ENCODE peak calls at places on chromosomes 6 and 20, in seven cellular contexts. One of them, this sample, is unnamed.

GRCh38 chr6:165056292-165056691 is 253.1 kb downstream of the C6orf118 start:
- DNase-seq in HepG2: no peak
- DNase-seq in psoas muscle: no peak
- DNase-seq in IMR-90: no peak
- DNase-seq in CD8-positive, alpha-beta T cell: no peak
- DNase-seq in GM12878: no peak
- DNase-seq in right cardiac atrium: no peak
- DNase-seq in this sample: no peak

GRCh38 chr6:36204068-36204753 is 7.7 kb downstream of the BRPF3 start:
- DNase-seq in HepG2: no peak
- DNase-seq in GM12878: peak; percentile 27
- DNase-seq in psoas muscle: no peak
- DNase-seq in IMR-90: no peak
- DNase-seq in right cardiac atrium: no peak
- DNase-seq in CD8-positive, alpha-beta T cell: peak; percentile 80
- DNase-seq in this sample: no peak

GRCh38 chr6:112086744-112087135 is 542 bp downstream of the TUBE1 start:
- DNase-seq in IMR-90: peak; percentile 64
- DNase-seq in psoas muscle: no peak
- DNase-seq in GM12878: peak; percentile 3
- DNase-seq in right cardiac atrium: no peak
- DNase-seq in CD8-positive, alpha-beta T cell: no peak
- DNase-seq in HepG2: peak; percentile 52
- DNase-seq in this sample: no peak

GRCh38 chr6:117352466-117353081 is 73.2 kb downstream of the ROS1 start:
- DNase-seq in CD8-positive, alpha-beta T cell: no peak
- DNase-seq in right cardiac atrium: no peak
- DNase-seq in IMR-90: peak; percentile 16
- DNase-seq in psoas muscle: no peak
- DNase-seq in HepG2: peak; percentile 29
- DNase-seq in GM12878: no peak
- DNase-seq in this sample: no peak

GRCh38 chr6:116371384-116372209 is 850 bp downstream of the DSE start:
- DNase-seq in IMR-90: peak; percentile 94
- DNase-seq in HepG2: no peak
- DNase-seq in psoas muscle: peak; percentile 91
- DNase-seq in right cardiac atrium: peak; percentile 87
- DNase-seq in CD8-positive, alpha-beta T cell: peak; percentile 27
- DNase-seq in GM12878: no peak
- DNase-seq in this sample: peak; percentile 89

GRCh38 chr6:87122477-87122876 is 27.6 kb upstream of the CGA start:
- DNase-seq in GM12878: no peak
- DNase-seq in HepG2: no peak
- DNase-seq in right cardiac atrium: no peak
- DNase-seq in CD8-positive, alpha-beta T cell: no peak
- DNase-seq in IMR-90: no peak
- DNase-seq in psoas muscle: no peak
- DNase-seq in this sample: no peak

GRCh38 chr6:16157909-16158308 is 29.0 kb downstream of the MYLIP start:
- DNase-seq in HepG2: no peak
- DNase-seq in CD8-positive, alpha-beta T cell: no peak
- DNase-seq in right cardiac atrium: peak; percentile 54
- DNase-seq in psoas muscle: peak; percentile 81
- DNase-seq in GM12878: no peak
- DNase-seq in IMR-90: no peak
- DNase-seq in this sample: no peak

GRCh38 chr6:4727671-4728435 is 48.4 kb upstream of the CDYL start:
- DNase-seq in CD8-positive, alpha-beta T cell: no peak
- DNase-seq in IMR-90: no peak
- DNase-seq in right cardiac atrium: no peak
- DNase-seq in GM12878: no peak
- DNase-seq in psoas muscle: no peak
- DNase-seq in HepG2: peak; percentile 69
- DNase-seq in this sample: no peak

GRCh38 chr20:50729925-50730764 is 1.2 kb upstream of the PARD6B start:
- DNase-seq in right cardiac atrium: no peak
- DNase-seq in IMR-90: no peak
- DNase-seq in GM12878: no peak
- DNase-seq in HepG2: peak; percentile 55
- DNase-seq in CD8-positive, alpha-beta T cell: no peak
- DNase-seq in psoas muscle: no peak
- DNase-seq in this sample: peak; percentile 56

GRCh38 chr6:16243664-16244063 is 5.3 kb downstream of the GMPR start:
- DNase-seq in CD8-positive, alpha-beta T cell: no peak
- DNase-seq in psoas muscle: no peak
- DNase-seq in right cardiac atrium: no peak
- DNase-seq in HepG2: no peak
- DNase-seq in IMR-90: no peak
- DNase-seq in GM12878: no peak
- DNase-seq in this sample: no peak

GRCh38 chr6:113995632-113996031 is 24.7 kb upstream of the HDAC2 start:
- DNase-seq in CD8-positive, alpha-beta T cell: no peak
- DNase-seq in GM12878: no peak
- DNase-seq in IMR-90: peak; percentile 98
- DNase-seq in HepG2: peak; percentile 19
- DNase-seq in psoas muscle: peak; percentile 67
- DNase-seq in right cardiac atrium: peak; percentile 54
- DNase-seq in this sample: no peak

GRCh38 chr6:144725731-144726522 is 440.8 kb downstream of the UTRN start:
- DNase-seq in GM12878: no peak
- DNase-seq in HepG2: no peak
- DNase-seq in CD8-positive, alpha-beta T cell: peak; percentile 32
- DNase-seq in right cardiac atrium: no peak
- DNase-seq in IMR-90: no peak
- DNase-seq in psoas muscle: no peak
- DNase-seq in this sample: no peak

GRCh38 chr6:144149894-144150672 is at the start of gene STX11:
- DNase-seq in right cardiac atrium: peak; percentile 90
- DNase-seq in IMR-90: peak; percentile 29
- DNase-seq in HepG2: no peak
- DNase-seq in GM12878: peak; percentile 57
- DNase-seq in CD8-positive, alpha-beta T cell: peak; percentile 58
- DNase-seq in psoas muscle: peak; percentile 80
- DNase-seq in this sample: peak; percentile 71

GRCh38 chr6:13407709-13408695 is 79.4 kb downstream of the GFOD1 start:
- DNase-seq in CD8-positive, alpha-beta T cell: no peak
- DNase-seq in psoas muscle: no peak
- DNase-seq in GM12878: no peak
- DNase-seq in HepG2: peak; percentile 100
- DNase-seq in right cardiac atrium: peak; percentile 68
- DNase-seq in IMR-90: peak; percentile 87
- DNase-seq in this sample: no peak

GRCh38 chr6:44034391-44034861 is 92.8 kb downstream of the MRPL14 start:
- DNase-seq in IMR-90: no peak
- DNase-seq in psoas muscle: no peak
- DNase-seq in GM12878: no peak
- DNase-seq in right cardiac atrium: no peak
- DNase-seq in CD8-positive, alpha-beta T cell: no peak
- DNase-seq in HepG2: no peak
- DNase-seq in this sample: no peak

GRCh38 chr6:89986650-89987074 is 92.4 kb downstream of the GJA10 start:
- DNase-seq in GM12878: no peak
- DNase-seq in IMR-90: peak; percentile 89
- DNase-seq in HepG2: no peak
- DNase-seq in psoas muscle: no peak
- DNase-seq in right cardiac atrium: no peak
- DNase-seq in CD8-positive, alpha-beta T cell: no peak
- DNase-seq in this sample: no peak

GRCh38 chr6:33639559-33639958 is 18.4 kb downstream of the ITPR3 start:
- DNase-seq in GM12878: no peak
- DNase-seq in IMR-90: no peak
- DNase-seq in HepG2: no peak
- DNase-seq in psoas muscle: no peak
- DNase-seq in CD8-positive, alpha-beta T cell: no peak
- DNase-seq in right cardiac atrium: no peak
- DNase-seq in this sample: no peak

GRCh38 chr6:170552765-170553685 is at the start of gene PSMB1:
- DNase-seq in CD8-positive, alpha-beta T cell: peak; percentile 79
- DNase-seq in psoas muscle: peak; percentile 97
- DNase-seq in IMR-90: peak; percentile 96
- DNase-seq in HepG2: peak; percentile 96
- DNase-seq in right cardiac atrium: peak; percentile 96
- DNase-seq in GM12878: peak; percentile 60
- DNase-seq in this sample: peak; percentile 95

GRCh38 chr20:23641936-23642751 is 4.4 kb upstream of the CST3 start:
- DNase-seq in CD8-positive, alpha-beta T cell: no peak
- DNase-seq in GM12878: no peak
- DNase-seq in IMR-90: peak; percentile 87
- DNase-seq in HepG2: no peak
- DNase-seq in right cardiac atrium: no peak
- DNase-seq in psoas muscle: peak; percentile 89
- DNase-seq in this sample: no peak

GRCh38 chr20:45346851-45347250 is 1.4 kb downstream of the SDC4 start:
- DNase-seq in GM12878: no peak
- DNase-seq in IMR-90: no peak
- DNase-seq in HepG2: no peak
- DNase-seq in right cardiac atrium: no peak
- DNase-seq in psoas muscle: no peak
- DNase-seq in CD8-positive, alpha-beta T cell: no peak
- DNase-seq in this sample: no peak
- H3K4me1 ChIP-seq in GM12878: peaks cover 6% of the 10 kb centered on the region
- H3K4me1 ChIP-seq in IMR-90: peaks cover 40% of the 10 kb centered on the region
- H3K4me1 ChIP-seq in HepG2: peaks cover 82% of the 10 kb centered on the region
- H3K4me1 ChIP-seq in right cardiac atrium: peaks cover 22% of the 10 kb centered on the region
- H3K4me1 ChIP-seq in psoas muscle: peaks cover 34% of the 10 kb centered on the region
- H3K4me1 ChIP-seq in CD8-positive, alpha-beta T cell: peaks cover 7% of the 10 kb centered on the region
- H3K4me1 ChIP-seq in this sample: peaks cover 63% of the 10 kb centered on the region

DNA sequence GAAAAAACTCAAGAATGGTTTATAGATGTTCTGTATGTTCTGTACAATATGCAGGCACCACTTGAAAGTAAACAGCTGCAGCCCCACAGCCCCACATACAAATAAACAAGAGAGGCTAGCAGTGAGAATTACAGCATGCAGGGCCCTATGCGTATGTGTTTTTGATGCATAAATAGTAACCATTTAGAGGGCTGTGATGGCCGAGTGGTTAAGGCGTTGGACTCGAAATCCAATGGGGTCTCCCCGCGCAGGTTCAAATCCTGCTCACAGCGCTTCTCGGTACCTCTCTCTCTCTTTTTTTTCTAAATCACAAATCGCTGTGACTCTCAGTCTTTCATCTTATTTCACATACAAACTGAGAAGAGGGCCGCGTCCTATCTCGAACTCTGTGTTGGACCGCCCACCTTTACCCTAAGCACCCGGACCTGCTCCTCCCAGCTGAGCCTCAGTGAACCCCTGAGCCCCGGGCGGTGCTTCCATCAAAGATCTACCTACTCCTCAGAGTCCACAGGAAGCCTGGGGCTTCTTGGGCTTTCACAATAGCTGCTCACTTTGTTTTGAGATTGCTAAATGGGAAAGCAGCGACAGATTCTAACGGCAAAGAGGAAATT is 37.7 kb upstream of the PRSS16 start:
- DNase-seq in right cardiac atrium: no peak
- DNase-seq in CD8-positive, alpha-beta T cell: no peak
- DNase-seq in GM12878: no peak
- DNase-seq in psoas muscle: no peak
- DNase-seq in IMR-90: peak; percentile 6
- DNase-seq in HepG2: no peak
- DNase-seq in this sample: no peak
- H3K27ac ChIP-seq in right cardiac atrium: no peak overlapping the region
- H3K27ac ChIP-seq in CD8-positive, alpha-beta T cell: no peak overlapping the region
- H3K27ac ChIP-seq in GM12878: no peak overlapping the region
- H3K27ac ChIP-seq in psoas muscle: no peak overlapping the region
- H3K27ac ChIP-seq in IMR-90: no peak overlapping the region
- H3K27ac ChIP-seq in HepG2: no peak overlapping the region
- H3K27ac ChIP-seq in this sample: no peak overlapping the region

DNA sequence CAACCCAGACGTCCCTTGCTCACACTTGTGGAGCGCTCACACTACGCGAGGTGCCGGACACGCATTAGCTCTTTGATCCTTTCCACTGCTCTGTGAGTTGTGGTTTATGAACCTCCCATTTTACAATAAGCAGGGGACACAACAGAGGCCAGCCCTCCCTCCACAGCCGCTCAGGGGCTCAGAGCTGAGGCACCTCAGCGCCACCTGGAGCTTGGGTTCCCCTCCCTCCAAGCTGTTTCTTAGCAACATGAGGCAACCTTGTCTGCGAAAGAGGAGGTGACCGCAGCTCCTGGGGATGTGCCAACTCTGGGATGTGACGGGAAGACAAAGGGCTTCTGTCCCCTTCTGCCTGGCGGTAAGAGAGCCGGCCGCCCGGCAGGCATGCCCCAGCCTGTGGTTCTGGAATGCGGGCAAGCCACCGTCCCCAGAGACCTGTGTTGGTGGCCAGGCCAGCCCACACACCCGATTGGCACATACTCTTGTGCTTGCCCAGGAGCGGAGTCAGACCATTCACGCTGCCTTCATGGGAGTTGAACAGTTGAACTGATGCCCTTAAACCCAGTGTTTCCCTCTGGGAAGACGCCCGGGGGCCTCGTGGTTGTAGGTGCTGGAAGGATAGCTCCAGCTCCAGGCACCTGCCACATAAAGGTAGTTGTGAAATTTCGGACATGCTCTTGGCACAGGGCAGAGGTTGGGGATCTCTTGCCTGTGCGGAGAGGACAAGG is 44.5 kb downstream of the RBM38 start:
- DNase-seq in IMR-90: no peak
- DNase-seq in psoas muscle: peak; percentile 90
- DNase-seq in right cardiac atrium: peak; percentile 83
- DNase-seq in GM12878: no peak
- DNase-seq in HepG2: peak; percentile 99
- DNase-seq in CD8-positive, alpha-beta T cell: peak; percentile 53
- DNase-seq in this sample: no peak
- H3K4me3 ChIP-seq in IMR-90: no peak overlapping the region
- H3K4me3 ChIP-seq in psoas muscle: peak overlapping the region; percentile 9
- H3K4me3 ChIP-seq in right cardiac atrium: no peak overlapping the region
- H3K4me3 ChIP-seq in GM12878: no peak overlapping the region
- H3K4me3 ChIP-seq in HepG2: no peak overlapping the region
- H3K4me3 ChIP-seq in CD8-positive, alpha-beta T cell: no peak overlapping the region
- H3K4me3 ChIP-seq in this sample: no peak overlapping the region

DNA sequence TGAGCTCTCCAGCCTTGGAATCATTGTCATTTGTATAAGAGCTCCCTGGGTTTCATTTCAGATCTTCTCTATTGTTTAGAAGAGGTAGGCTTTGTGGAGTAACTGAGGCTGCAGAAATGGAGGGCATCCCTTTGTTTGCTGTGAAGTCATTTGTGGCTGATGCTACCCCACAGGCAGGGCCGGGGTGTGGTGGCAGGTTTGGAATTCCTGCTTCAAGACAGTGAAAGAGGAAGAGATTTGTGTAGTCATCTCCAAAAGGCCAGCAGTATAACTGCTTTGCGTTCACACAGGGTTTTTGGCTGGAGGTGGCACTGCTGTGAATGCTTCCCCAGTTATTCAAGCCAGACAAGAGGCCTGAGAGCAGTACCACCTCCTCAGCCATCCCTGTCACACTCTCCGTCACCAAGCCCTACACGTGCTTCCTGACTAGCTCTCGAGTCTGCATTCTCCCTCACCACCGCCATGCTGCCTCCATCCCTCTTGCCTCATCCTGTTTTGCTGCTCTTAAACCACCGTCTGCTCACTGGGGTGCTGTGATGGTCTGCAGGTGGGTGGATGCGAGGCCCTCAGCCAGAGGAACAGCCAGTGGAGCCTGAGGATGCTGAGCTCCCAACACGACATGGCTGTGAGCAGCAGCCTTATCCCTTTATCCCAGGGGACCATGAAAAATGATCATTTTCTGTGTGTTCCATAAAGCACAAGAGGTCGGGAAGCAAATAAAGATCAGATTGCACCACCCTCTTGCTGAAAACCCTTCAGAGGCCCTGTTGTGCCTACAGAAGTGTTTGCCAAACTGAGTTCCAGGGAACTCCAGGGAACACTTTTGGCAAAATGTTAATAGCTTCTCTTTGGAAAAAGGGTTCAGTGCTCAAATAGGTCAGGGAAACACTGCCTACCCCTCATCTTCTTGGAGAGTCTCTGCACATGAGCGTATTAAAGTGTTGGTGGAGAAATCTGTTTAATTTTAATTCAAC is 24.1 kb downstream of the ARMC2 start:
- DNase-seq in CD8-positive, alpha-beta T cell: peak; percentile 65
- DNase-seq in HepG2: no peak
- DNase-seq in right cardiac atrium: no peak
- DNase-seq in IMR-90: no peak
- DNase-seq in GM12878: no peak
- DNase-seq in psoas muscle: no peak
- DNase-seq in this sample: no peak
- H3K4me1 ChIP-seq in CD8-positive, alpha-beta T cell: peaks cover 35% of the 10 kb centered on the region
- H3K4me1 ChIP-seq in HepG2: no peaks in the 10 kb centered on the region
- H3K4me1 ChIP-seq in right cardiac atrium: peaks cover 11% of the 10 kb centered on the region
- H3K4me1 ChIP-seq in IMR-90: peaks cover 13% of the 10 kb centered on the region
- H3K4me1 ChIP-seq in GM12878: peaks cover 12% of the 10 kb centered on the region
- H3K4me1 ChIP-seq in psoas muscle: no peaks in the 10 kb centered on the region
- H3K4me1 ChIP-seq in this sample: peaks cover 43% of the 10 kb centered on the region

This sample was measured in right atrium auricular region.